ENCODE peak calls at places on chromosomes 1 and 21, in ten cellular contexts. W, C, B, P, M, G, D, N, R and I are unnamed samples. For H3K4me1, the result is how much of the 10 kb centered on the place peaks cover.

GRCh38 chr1:109264379-109264755 is 15.0 kb downstream of the CELSR2 start:
- DNase-seq in W (no peak), C (no peak), B (no peak), P (no peak), M (no peak), G (no peak), D (no peak), N (no peak), R (no peak), I (no peak)

GRCh38 chr1:10074855-10075418 is 42.2 kb downstream of the UBE4B start:
- DNase-seq in W (no peak), C (no peak), B (no peak), P (no peak), M (no peak), G (no peak), D (no peak), N (no peak), R (no peak), I (no peak)

GRCh38 chr21:14589855-14590563 is 43.9 kb upstream of the SAMSN1 start:
- DNase-seq in W (no peak), C (no peak), B (no peak), P (no peak), M (no peak), G (no peak), D (no peak), N (no peak), R (no peak), I (no peak)

GRCh38 chr1:21329209-21329844 is 39.1 kb upstream of the ECE1 start:
- DNase-seq in W (peak), C (peak), B (no peak), P (peak), M (no peak), G (no peak), D (no peak), N (peak), R (no peak), I (no peak)

GRCh38 chr1:35505911-35506798 is 51.0 kb downstream of the KIAA0319L start:
- DNase-seq in W (no peak), C (peak), B (peak), P (peak), M (no peak), G (no peak), D (peak), N (no peak), R (no peak), I (no peak)

GRCh38 chr1:41014871-41015270 is 6.7 kb downstream of the SLFNL1 start:
- DNase-seq in W (no peak), C (no peak), B (no peak), P (no peak), M (no peak), G (no peak), D (no peak), N (no peak), R (no peak), I (no peak)

GRCh38 chr21:25508364-25508763 is 98.9 kb downstream of the MRPL39 start:
- DNase-seq in W (no peak), C (no peak), B (no peak), P (no peak), M (no peak), G (no peak), D (no peak), N (no peak), R (no peak), I (no peak)

GRCh38 chr1:156426015-156426414 is 57.0 kb downstream of the RHBG start:
- DNase-seq in W (no peak), C (no peak), B (no peak), P (no peak), M (no peak), G (no peak), D (no peak), N (no peak), R (no peak), I (no peak)

GRCh38 chr1:26016944-26017545 is 4.5 kb upstream of the EXTL1 start:
- DNase-seq in W (no peak), C (no peak), B (no peak), P (no peak), M (no peak), G (no peak), D (no peak), N (no peak), R (no peak), I (no peak)

GRCh38 chr1:222071313-222071886 is 329.5 kb upstream of the DUSP10 start:
- DNase-seq in W (no peak), C (no peak), B (no peak), P (no peak), M (no peak), G (no peak), D (no peak), N (no peak), R (no peak), I (no peak)

GRCh38 chr1:77832889-77833288 is 53.4 kb downstream of the MIGA1 start:
- DNase-seq in W (no peak), C (no peak), B (no peak), P (no peak), M (no peak), G (no peak), D (no peak), N (no peak), R (no peak), I (no peak)

GRCh38 chr1:117656202-117656641 is 50.4 kb downstream of the TENT5C start:
- DNase-seq in W (peak), C (no peak), B (no peak), P (peak), M (no peak), G (no peak), D (no peak), N (no peak), R (no peak), I (no peak)

GRCh38 chr1:172719066-172719627 is 60.2 kb downstream of the FASLG start:
- DNase-seq in W (no peak), C (no peak), B (no peak), P (no peak), M (no peak), G (no peak), D (no peak), N (no peak), R (no peak), I (no peak)

GRCh38 chr1:200233393-200233792 is 176.4 kb downstream of the ZNF281 start:
- DNase-seq in W (no peak), C (no peak), B (no peak), P (no peak), M (no peak), G (no peak), D (peak), N (no peak), R (no peak), I (no peak)

GRCh38 chr1:46735708-46736324 is 16.9 kb upstream of the EFCAB14 start:
- DNase-seq in W (no peak), C (peak), B (no peak), P (no peak), M (no peak), G (no peak), D (peak), N (no peak), R (no peak), I (no peak)

GRCh38 chr1:114756009-114756892 is 1.5 kb downstream of the CSDE1 start:
- DNase-seq in W (no peak), C (no peak), B (no peak), P (no peak), M (no peak), G (no peak), D (no peak), N (no peak), R (no peak), I (no peak)

GRCh38 chr1:66227966-66228365 is 306.0 kb upstream of the SGIP1 start:
- DNase-seq in W (no peak), C (no peak), B (no peak), P (no peak), M (no peak), G (no peak), D (no peak), N (no peak), R (no peak), I (no peak)

GRCh38 chr1:210201671-210202070 is 30.9 kb upstream of the SERTAD4 start:
- DNase-seq in W (no peak), C (no peak), B (no peak), P (no peak), M (no peak), G (no peak), D (no peak), N (no peak), R (no peak), I (no peak)

GRCh38 chr1:82836246-82836645 is 1035.5 kb downstream of the ADGRL2 start:
- DNase-seq in W (no peak), C (no peak), B (no peak), P (no peak), M (no peak), G (no peak), D (no peak), N (no peak), R (no peak), I (no peak)

GRCh38 chr1:185314416-185314815 is 2.6 kb downstream of the IVNS1ABP start:
- DNase-seq in W (no peak), C (no peak), B (no peak), P (no peak), M (no peak), G (no peak), D (no peak), N (no peak), R (no peak), I (no peak)

GRCh38 chr1:201361652-201362504 is 15.6 kb downstream of the TNNT2 start:
- DNase-seq in W (peak), C (no peak), B (peak), P (no peak), M (peak), G (peak), D (peak), N (peak), R (no peak), I (peak)

GRCh38 chr1:169925505-169926482 is 32.1 kb upstream of the SCYL3 start:
- DNase-seq in W (no peak), C (peak), B (no peak), P (no peak), M (no peak), G (no peak), D (no peak), N (no peak), R (no peak), I (no peak)

GRCh38 chr1:192061556-192061955 is 96.7 kb upstream of the RGS18 start:
- DNase-seq in W (no peak), C (no peak), B (no peak), P (no peak), M (no peak), G (no peak), D (no peak), N (no peak), R (no peak), I (no peak)

GRCh38 chr1:34547043-34547674 is 207.7 kb upstream of the GJB5 start:
- DNase-seq in W (no peak), C (no peak), B (no peak), P (no peak), M (no peak), G (no peak), D (peak), N (peak), R (no peak), I (no peak)

GRCh38 chr1:59776960-59777852 is 37.5 kb upstream of the HOOK1 start:
- DNase-seq in W (no peak), C (no peak), B (no peak), P (no peak), M (no peak), G (no peak), D (no peak), N (no peak), R (no peak), I (no peak)

GRCh38 chr21:46173573-46173972 is 10.7 kb downstream of the SPATC1L start:
- DNase-seq in W (no peak), C (no peak), B (no peak), P (no peak), M (no peak), G (no peak), D (no peak), N (no peak), R (no peak), I (peak)

GRCh38 chr1:70887936-70888335 is 159.7 kb downstream of the PTGER3 start:
- DNase-seq in W (no peak), C (no peak), B (peak), P (no peak), M (no peak), G (no peak), D (no peak), N (no peak), R (no peak), I (no peak)

GRCh38 chr1:202045699-202046098 is 35.3 kb downstream of the ELF3 start:
- DNase-seq in W (no peak), C (no peak), B (no peak), P (no peak), M (no peak), G (no peak), D (no peak), N (no peak), R (no peak), I (no peak)

GRCh38 chr1:112618721-112619517 is at the start of gene ST7L:
- DNase-seq in W (peak), C (peak), B (peak), P (peak), M (peak), G (peak), D (peak), N (peak), R (peak), I (peak)

GRCh38 chr1:113508364-113509164 is 118.2 kb downstream of the MAGI3 start:
- DNase-seq in W (no peak), C (no peak), B (peak), P (no peak), M (no peak), G (no peak), D (no peak), N (no peak), R (no peak), I (no peak)

GRCh38 chr1:23129846-23130245 is 38.8 kb downstream of the LUZP1 start:
- DNase-seq in W (no peak), C (no peak), B (no peak), P (no peak), M (no peak), G (no peak), D (no peak), N (no peak), R (no peak), I (no peak)

GRCh38 chr1:192793983-192794767 is 14.7 kb upstream of the RGS2 start:
- DNase-seq in W (no peak), C (no peak), B (no peak), P (no peak), M (no peak), G (no peak), D (no peak), N (no peak), R (no peak), I (no peak)

GRCh38 chr1:66258404-66259105 is 275.4 kb upstream of the SGIP1 start:
- DNase-seq in W (no peak), C (no peak), B (no peak), P (no peak), M (no peak), G (no peak), D (peak), N (no peak), R (no peak), I (no peak)

GRCh38 chr1:104855550-104855949 is 1105.9 kb downstream of the AMY1C start:
- DNase-seq in W (no peak), C (no peak), B (peak), P (no peak), M (no peak), G (no peak), D (no peak), N (no peak), R (no peak), I (peak)

GRCh38 chr1:2088434-2088833 is 38.2 kb downstream of the PRKCZ start:
- DNase-seq in W (no peak), C (no peak), B (no peak), P (no peak), M (no peak), G (no peak), D (no peak), N (no peak), R (no peak), I (no peak)

GRCh38 chr1:183363967-183364366 is 54.2 kb downstream of the NMNAT2 start:
- DNase-seq in W (no peak), C (peak), B (no peak), P (no peak), M (no peak), G (no peak), D (no peak), N (no peak), R (no peak), I (no peak)

GRCh38 chr1:108107658-108108057 is 92.5 kb downstream of the SLC25A24 start:
- DNase-seq in W (no peak), C (peak), B (no peak), P (no peak), M (no peak), G (no peak), D (peak), N (no peak), R (no peak), I (no peak)

GRCh38 chr1:93880731-93881130 is 1.7 kb upstream of the DNTTIP2 start:
- DNase-seq in W (no peak), C (no peak), B (no peak), P (no peak), M (no peak), G (no peak), D (no peak), N (no peak), R (no peak), I (no peak)

GRCh38 chr1:62395291-62395690 is 41.6 kb upstream of the USP1 start:
- DNase-seq in W (no peak), C (no peak), B (no peak), P (no peak), M (no peak), G (no peak), D (no peak), N (no peak), R (no peak), I (no peak)

GRCh38 chr1:223709598-223709997 is 2.7 kb upstream of the CAPN2 start:
- DNase-seq in W (no peak), C (no peak), B (no peak), P (no peak), M (no peak), G (no peak), D (peak), N (no peak), R (no peak), I (no peak)
- H3K4me1 ChIP-seq in W (under half), C (half or more), B (under half), P (under half), M (under half), G (half or more), D (half or more), N (half or more), R (half or more), I (under half)

GRCh38 chr1:8666394-8667167 is 150.9 kb downstream of the RERE start:
- DNase-seq in W (no peak), C (peak), B (peak), P (no peak), M (no peak), G (no peak), D (no peak), N (no peak), R (no peak), I (no peak)
- H3K4me1 ChIP-seq in W (under half), C (under half), B (under half), P (half or more), M (half or more), G (half or more), D (half or more), N (under half), R (half or more), I (half or more)

DNA sequence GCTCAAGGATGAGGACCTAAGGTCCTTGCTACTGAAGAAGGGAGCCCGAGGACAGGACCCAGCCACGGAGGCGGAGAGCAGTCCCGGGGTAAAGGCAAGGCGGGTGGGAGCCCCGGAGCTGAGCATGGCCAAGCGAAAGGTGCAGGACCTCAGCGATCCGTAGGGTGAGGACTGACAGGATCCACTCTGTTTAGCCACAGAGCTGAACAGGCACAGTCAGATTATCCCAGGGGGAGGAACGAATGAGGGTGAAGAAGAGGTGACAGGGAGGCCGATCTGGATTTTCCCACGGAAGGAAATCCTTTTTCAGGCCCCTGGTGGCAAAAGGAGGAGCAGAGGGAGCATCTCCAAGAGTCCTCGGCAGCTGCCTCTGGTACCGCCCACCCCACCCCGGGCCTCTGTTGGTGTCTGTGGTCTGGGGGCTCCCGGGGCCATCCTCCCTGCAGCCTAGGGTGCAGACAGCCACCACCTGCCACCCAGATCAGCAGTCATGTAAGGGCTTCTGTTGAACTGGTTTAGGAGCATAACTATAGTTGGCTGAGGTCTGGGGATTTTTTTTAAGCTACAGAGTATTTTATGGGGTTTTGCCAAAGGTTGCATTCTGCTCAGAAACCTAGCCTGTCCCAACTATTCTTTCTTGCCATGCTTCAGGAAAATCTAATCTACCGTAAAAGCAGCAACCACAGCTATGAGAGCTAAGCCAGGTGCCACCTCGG is 32.3 kb upstream of the LBR start:
- DNase-seq in W (no peak), C (no peak), B (no peak), P (no peak), M (no peak), G (no peak), D (no peak), N (no peak), R (no peak), I (peak)
- H3K4me1 ChIP-seq in W (under half), C (half or more), B (under half), P (under half), M (under half), G (under half), D (under half), N (under half), R (half or more), I (under half)

GRCh38 chr1:51733793-51734522 is 117.1 kb downstream of the OSBPL9 start:
- DNase-seq in W (no peak), C (no peak), B (no peak), P (no peak), M (no peak), G (no peak), D (no peak), N (no peak), R (no peak), I (no peak)
- H3K4me1 ChIP-seq in W (under half), C (half or more), B (under half), P (under half), M (half or more), G (half or more), D (half or more), N (under half), R (half or more), I (half or more)

DNA sequence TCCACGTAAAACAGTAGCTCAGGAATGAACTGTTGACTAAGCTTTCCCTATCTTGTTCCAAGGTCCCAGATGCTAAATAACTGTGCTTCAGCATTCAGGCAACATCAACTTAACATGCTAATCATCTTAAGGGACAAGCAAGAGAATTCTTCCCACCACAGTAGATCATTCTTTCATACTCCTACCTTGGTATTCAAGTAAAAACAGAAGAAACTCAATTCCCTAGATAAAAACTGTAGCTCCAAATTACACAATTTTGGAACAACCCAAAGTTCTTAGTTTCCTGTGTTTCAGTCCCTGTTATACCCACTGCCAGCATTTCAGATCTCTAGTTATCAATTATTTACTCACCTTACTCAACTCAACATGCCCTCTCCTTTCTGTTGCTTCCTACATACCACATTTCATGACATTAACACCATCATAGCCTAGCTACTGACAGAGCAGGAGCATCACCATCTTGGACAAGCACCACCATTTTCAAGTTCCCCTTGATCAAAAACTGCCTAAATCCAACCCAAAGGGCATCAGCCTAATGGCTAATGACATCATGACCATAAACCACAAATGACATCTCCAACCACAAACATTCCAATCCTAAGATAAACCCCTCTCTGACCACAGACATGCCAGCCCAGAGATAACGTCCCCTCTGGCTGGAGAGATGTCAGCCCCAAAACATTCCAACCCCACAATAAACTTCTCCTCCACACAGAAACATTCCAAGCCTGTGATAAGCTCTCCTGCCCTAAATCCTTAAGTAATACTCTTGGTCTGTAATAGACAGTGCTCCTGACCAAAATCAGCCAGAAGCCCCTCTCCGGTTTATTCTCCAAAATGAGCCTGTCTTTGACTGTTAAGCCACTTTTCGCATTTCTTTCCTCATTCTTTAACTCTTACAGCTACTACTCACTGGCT is 191.2 kb downstream of the RERE start:
- DNase-seq in W (no peak), C (peak), B (no peak), P (no peak), M (no peak), G (no peak), D (peak), N (peak), R (no peak), I (no peak)
- H3K4me1 ChIP-seq in W (under half), C (under half), B (under half), P (under half), M (under half), G (under half), D (half or more), N (half or more), R (under half), I (under half)

GRCh38 chr1:223739366-223740057 is 27.2 kb downstream of the CAPN2 start:
- DNase-seq in W (no peak), C (no peak), B (no peak), P (peak), M (no peak), G (no peak), D (no peak), N (no peak), R (no peak), I (no peak)
- H3K4me1 ChIP-seq in W (under half), C (under half), B (under half), P (under half), M (under half), G (half or more), D (half or more), N (half or more), R (half or more), I (under half)